ENCODE peak calls at places on chromosomes 2 and 18, in seven cellular contexts. P, K, H, O, N, Z and X are unnamed samples.

GRCh38 chr2:86512922-86513321 is 50.3 kb downstream of the CHMP3 start:
- DNase-seq in P (no peak), K (no peak), H (no peak), O (no peak), N (no peak), Z (no peak), X (no peak)

GRCh38 chr2:219638948-219639341 is 11.5 kb downstream of the SLC4A3 start:
- DNase-seq in P (no peak), K (no peak), H (no peak), O (no peak), N (no peak), Z (no peak), X (no peak)

GRCh38 chr18:3256693-3257626 is 5.0 kb upstream of the MYL12B start:
- DNase-seq in P (no peak), K (peak; percentile 63), H (no peak), O (no peak), N (no peak), Z (no peak), X (no peak)

GRCh38 chr2:207710814-207711740 is at the start of gene CCNYL1:
- DNase-seq in P (peak; percentile 99), K (peak; percentile 100), H (peak; percentile 90), O (peak; percentile 99), N (peak; percentile 93), Z (peak; percentile 98), X (peak; percentile 88)

GRCh38 chr18:76490701-76491171 is 4.3 kb downstream of the ZNF516 start:
- DNase-seq in P (peak; percentile 57), K (peak; percentile 52), H (no peak), O (peak; percentile 77), N (no peak), Z (peak; percentile 53), X (no peak)

GRCh38 chr2:152763651-152764050 is 45.2 kb downstream of the ARL6IP6 start:
- DNase-seq in P (no peak), K (no peak), H (no peak), O (no peak), N (no peak), Z (no peak), X (no peak)

GRCh38 chr2:133448195-133448594 is 120.1 kb downstream of the NCKAP5 start:
- DNase-seq in P (no peak), K (no peak), H (no peak), O (no peak), N (no peak), Z (no peak), X (no peak)

GRCh38 chr18:13589943-13590342 is 136.4 kb downstream of the FAM210A start:
- DNase-seq in P (no peak), K (no peak), H (no peak), O (no peak), N (no peak), Z (no peak), X (no peak)

GRCh38 chr2:148554459-148555247 is 89.9 kb upstream of the EPC2 start:
- DNase-seq in P (no peak), K (peak; percentile 65), H (no peak), O (no peak), N (no peak), Z (no peak), X (no peak)

GRCh38 chr2:54524236-54524991 is 68.3 kb downstream of the SPTBN1 start:
- DNase-seq in P (no peak), K (peak; percentile 35), H (no peak), O (no peak), N (peak; percentile 6), Z (peak; percentile 54), X (no peak)

GRCh38 chr2:228927028-228928010 is 343.8 kb downstream of the PID1 start:
- DNase-seq in P (no peak), K (peak; percentile 65), H (no peak), O (no peak), N (no peak), Z (no peak), X (no peak)

GRCh38 chr2:10303634-10304378 is 1.1 kb downstream of the HPCAL1 start:
- DNase-seq in P (peak; percentile 55), K (peak; percentile 80), H (no peak), O (peak; percentile 71), N (peak; percentile 35), Z (peak; percentile 54), X (no peak)

GRCh38 chr2:29443627-29444026 is 328.4 kb downstream of the CLIP4 start:
- DNase-seq in P (no peak), K (peak; percentile 32), H (no peak), O (no peak), N (no peak), Z (no peak), X (no peak)

GRCh38 chr2:12278217-12278755 is 438.4 kb upstream of the TRIB2 start:
- DNase-seq in P (no peak), K (no peak), H (no peak), O (no peak), N (no peak), Z (no peak), X (no peak)

GRCh38 chr2:224072541-224073188 is 33.6 kb upstream of the SERPINE2 start:
- DNase-seq in P (no peak), K (peak; percentile 32), H (no peak), O (no peak), N (no peak), Z (no peak), X (no peak)

GRCh38 chr2:95232232-95232631 is 24.9 kb downstream of the ZNF892 start:
- DNase-seq in P (no peak), K (peak; percentile 11), H (no peak), O (no peak), N (no peak), Z (no peak), X (no peak)

GRCh38 chr2:207467716-207468347 is 61.9 kb upstream of the CREB1 start:
- DNase-seq in P (no peak), K (peak; percentile 89), H (no peak), O (no peak), N (no peak), Z (no peak), X (no peak)

GRCh38 chr18:12849548-12849947 is 34.5 kb downstream of the PTPN2 start:
- DNase-seq in P (no peak), K (no peak), H (no peak), O (no peak), N (no peak), Z (no peak), X (no peak)

GRCh38 chr2:57510704-57511103 is 535.9 kb upstream of the VRK2 start:
- DNase-seq in P (no peak), K (no peak), H (no peak), O (no peak), N (no peak), Z (no peak), X (no peak)

GRCh38 chr18:13284330-13285027 is 65.9 kb downstream of the LDLRAD4 start:
- DNase-seq in P (no peak), K (no peak), H (no peak), O (no peak), N (peak; percentile 31), Z (no peak), X (no peak)

GRCh38 chr2:1497122-1497611 is 83.9 kb downstream of the TPO start:
- DNase-seq in P (peak; percentile 9), K (no peak), H (no peak), O (peak; percentile 45), N (no peak), Z (no peak), X (no peak)

GRCh38 chr2:155815851-155816250 is 516.7 kb downstream of the NR4A2 start:
- DNase-seq in P (peak; percentile 67), K (no peak), H (no peak), O (no peak), N (no peak), Z (peak; percentile 12), X (peak; percentile 7)

GRCh38 chr18:25518716-25519053 is 166.7 kb upstream of the ZNF521 start:
- DNase-seq in P (no peak), K (no peak), H (no peak), O (no peak), N (no peak), Z (no peak), X (no peak)

GRCh38 chr2:68185541-68186164 is 28.0 kb downstream of the PNO1 start:
- DNase-seq in P (peak; percentile 74), K (peak; percentile 47), H (peak; percentile 40), O (no peak), N (peak; percentile 57), Z (peak; percentile 67), X (peak; percentile 42)

GRCh38 chr2:65819963-65820362 is 387.6 kb upstream of the SPRED2 start:
- DNase-seq in P (no peak), K (no peak), H (no peak), O (no peak), N (no peak), Z (no peak), X (no peak)

GRCh38 chr2:100957971-100958653 is 44.0 kb upstream of the RPL31 start:
- DNase-seq in P (no peak), K (peak; percentile 94), H (no peak), O (no peak), N (no peak), Z (no peak), X (no peak)

GRCh38 chr2:188798159-188798558 is 176.0 kb upstream of the COL3A1 start:
- DNase-seq in P (no peak), K (peak; percentile 89), H (no peak), O (no peak), N (no peak), Z (no peak), X (no peak)

GRCh38 chr2:28009732-28010131 is 119.2 kb downstream of the BABAM2 start:
- DNase-seq in P (no peak), K (peak; percentile 66), H (no peak), O (no peak), N (no peak), Z (no peak), X (no peak)

GRCh38 chr2:74685408-74685807 is 31.4 kb downstream of the SEMA4F start:
- DNase-seq in P (no peak), K (no peak), H (no peak), O (no peak), N (no peak), Z (no peak), X (no peak)

GRCh38 chr2:9378433-9379371 is 44.6 kb downstream of the ITGB1BP1 start:
- DNase-seq in P (no peak), K (peak; percentile 93), H (no peak), O (peak; percentile 79), N (no peak), Z (no peak), X (no peak)